ENCODE peak calls at places on chromosome 4, in five cellular contexts. One of them, this sample, is unnamed.

GRCh38 chr4:1855334-1856070 is 454 bp downstream of the LETM1 start:
- DNase-seq in PC-9: no peak
- DNase-seq in endodermal cell: peak; percentile 59
- DNase-seq in lung: peak; percentile 45
- DNase-seq in SK-N-SH: peak; percentile 62
- DNase-seq in this sample: peak; percentile 45

GRCh38 chr4:6250235-6250983 is 19.2 kb upstream of the WFS1 start:
- DNase-seq in PC-9: peak; percentile 22
- DNase-seq in endodermal cell: peak; percentile 85
- DNase-seq in lung: no peak
- DNase-seq in SK-N-SH: peak; percentile 76
- DNase-seq in this sample: peak; percentile 82

GRCh38 chr4:37528161-37528560 is 158.0 kb downstream of the RELL1 start:
- DNase-seq in SK-N-SH: no peak
- DNase-seq in lung: no peak
- DNase-seq in PC-9: peak; percentile 11
- DNase-seq in endodermal cell: no peak
- DNase-seq in this sample: no peak

GRCh38 chr4:81722229-81722900 is 250.7 kb upstream of the RASGEF1B start:
- DNase-seq in lung: no peak
- DNase-seq in PC-9: no peak
- DNase-seq in SK-N-SH: no peak
- DNase-seq in endodermal cell: no peak
- DNase-seq in this sample: peak; percentile 85

GRCh38 chr4:92830771-92831170 is 527.0 kb downstream of the GRID2 start:
- DNase-seq in lung: no peak
- DNase-seq in endodermal cell: no peak
- DNase-seq in SK-N-SH: no peak
- DNase-seq in PC-9: no peak
- DNase-seq in this sample: no peak

GRCh38 chr4:122894802-122895201 is 27.6 kb downstream of the NUDT6 start:
- DNase-seq in endodermal cell: no peak
- DNase-seq in lung: no peak
- DNase-seq in SK-N-SH: peak; percentile 16
- DNase-seq in PC-9: no peak
- DNase-seq in this sample: no peak

GRCh38 chr4:73161527-73162185 is 92.1 kb upstream of the COX18 start:
- DNase-seq in endodermal cell: no peak
- DNase-seq in PC-9: no peak
- DNase-seq in lung: no peak
- DNase-seq in SK-N-SH: no peak
- DNase-seq in this sample: no peak

GRCh38 chr4:144799486-144799885 is 153.5 kb downstream of the HHIP start:
- DNase-seq in endodermal cell: no peak
- DNase-seq in lung: no peak
- DNase-seq in PC-9: no peak
- DNase-seq in SK-N-SH: no peak
- DNase-seq in this sample: no peak

GRCh38 chr4:20192754-20193521 is 58.8 kb upstream of the SLIT2 start:
- DNase-seq in endodermal cell: no peak
- DNase-seq in SK-N-SH: no peak
- DNase-seq in lung: no peak
- DNase-seq in PC-9: peak; percentile 2
- DNase-seq in this sample: no peak

GRCh38 chr4:82467442-82467841 is 37.1 kb downstream of the ENOPH1 start:
- DNase-seq in SK-N-SH: no peak
- DNase-seq in lung: no peak
- DNase-seq in PC-9: no peak
- DNase-seq in endodermal cell: no peak
- DNase-seq in this sample: no peak

GRCh38 chr4:188012546-188012945 is 17.0 kb downstream of the ZFP42 start:
- DNase-seq in lung: no peak
- DNase-seq in SK-N-SH: no peak
- DNase-seq in PC-9: no peak
- DNase-seq in endodermal cell: no peak
- DNase-seq in this sample: no peak

GRCh38 chr4:14856076-14856926 is 146.0 kb upstream of the CPEB2 start:
- DNase-seq in lung: peak; percentile 85
- DNase-seq in PC-9: peak; percentile 77
- DNase-seq in SK-N-SH: no peak
- DNase-seq in endodermal cell: peak; percentile 61
- DNase-seq in this sample: no peak

GRCh38 chr4:16707874-16708273 is 190.6 kb downstream of the LDB2 start:
- DNase-seq in lung: no peak
- DNase-seq in SK-N-SH: no peak
- DNase-seq in endodermal cell: no peak
- DNase-seq in PC-9: no peak
- DNase-seq in this sample: no peak

GRCh38 chr4:154049457-154050181 is 260.7 kb upstream of the SFRP2 start:
- DNase-seq in PC-9: no peak
- DNase-seq in endodermal cell: peak; percentile 87
- DNase-seq in SK-N-SH: peak; percentile 39
- DNase-seq in lung: no peak
- DNase-seq in this sample: peak; percentile 56

GRCh38 chr4:76896731-76897521 is 1.0 kb downstream of the SOWAHB start:
- DNase-seq in lung: no peak
- DNase-seq in PC-9: peak; percentile 44
- DNase-seq in SK-N-SH: peak; percentile 76
- DNase-seq in endodermal cell: peak; percentile 86
- DNase-seq in this sample: peak; percentile 80

GRCh38 chr4:128974203-128974602 is 119.1 kb downstream of the SCLT1 start:
- DNase-seq in endodermal cell: no peak
- DNase-seq in SK-N-SH: peak; percentile 44
- DNase-seq in PC-9: no peak
- DNase-seq in lung: no peak
- DNase-seq in this sample: no peak

GRCh38 chr4:141686146-141686775 is 49.9 kb downstream of the IL15 start:
- DNase-seq in SK-N-SH: no peak
- DNase-seq in PC-9: peak; percentile 12
- DNase-seq in lung: no peak
- DNase-seq in endodermal cell: no peak
- DNase-seq in this sample: no peak

GRCh38 chr4:84691170-84691691 is 108.3 kb downstream of the CDS1 start:
- DNase-seq in endodermal cell: no peak
- DNase-seq in PC-9: peak; percentile 39
- DNase-seq in SK-N-SH: no peak
- DNase-seq in lung: peak; percentile 38
- DNase-seq in this sample: no peak

GRCh38 chr4:12041828-12042227 is 613.1 kb upstream of the HS3ST1 start:
- DNase-seq in PC-9: no peak
- DNase-seq in lung: no peak
- DNase-seq in SK-N-SH: no peak
- DNase-seq in endodermal cell: no peak
- DNase-seq in this sample: peak; percentile 15

GRCh38 chr4:130559268-130559667 is 1463.3 kb downstream of the C4orf33 start:
- DNase-seq in SK-N-SH: no peak
- DNase-seq in endodermal cell: no peak
- DNase-seq in lung: no peak
- DNase-seq in PC-9: no peak
- DNase-seq in this sample: no peak

GRCh38 chr4:6372649-6373525 is 99.5 kb downstream of the PPP2R2C start:
- DNase-seq in PC-9: peak; percentile 12
- DNase-seq in lung: no peak
- DNase-seq in SK-N-SH: peak; percentile 83
- DNase-seq in endodermal cell: peak; percentile 85
- DNase-seq in this sample: peak; percentile 73

GRCh38 chr4:60962286-60962685 is 237.8 kb upstream of the ADGRL3 start:
- DNase-seq in endodermal cell: peak; percentile 59
- DNase-seq in lung: no peak
- DNase-seq in SK-N-SH: no peak
- DNase-seq in PC-9: no peak
- DNase-seq in this sample: no peak

GRCh38 chr4:17033256-17034245 is 135.1 kb upstream of the LDB2 start:
- DNase-seq in endodermal cell: no peak
- DNase-seq in SK-N-SH: no peak
- DNase-seq in lung: no peak
- DNase-seq in PC-9: no peak
- DNase-seq in this sample: no peak

GRCh38 chr4:34261799-34262314 is 1982.5 kb downstream of the ARAP2 start:
- DNase-seq in SK-N-SH: no peak
- DNase-seq in PC-9: no peak
- DNase-seq in lung: no peak
- DNase-seq in endodermal cell: peak; percentile 48
- DNase-seq in this sample: peak; percentile 18

GRCh38 chr4:78517050-78517652 is 34.4 kb upstream of the ANXA3 start:
- DNase-seq in endodermal cell: no peak
- DNase-seq in PC-9: no peak
- DNase-seq in SK-N-SH: peak; percentile 33
- DNase-seq in lung: no peak
- DNase-seq in this sample: peak; percentile 54

GRCh38 chr4:173410106-173410505 is 11.2 kb upstream of the SCRG1 start:
- DNase-seq in lung: no peak
- DNase-seq in PC-9: no peak
- DNase-seq in SK-N-SH: no peak
- DNase-seq in endodermal cell: no peak
- DNase-seq in this sample: no peak

GRCh38 chr4:38560763-38561558 is 103.0 kb upstream of the KLF3 start:
- DNase-seq in lung: no peak
- DNase-seq in PC-9: no peak
- DNase-seq in SK-N-SH: no peak
- DNase-seq in endodermal cell: no peak
- DNase-seq in this sample: no peak

GRCh38 chr4:78764498-78764961 is 11.6 kb upstream of the BMP2K start:
- DNase-seq in SK-N-SH: no peak
- DNase-seq in lung: no peak
- DNase-seq in PC-9: no peak
- DNase-seq in endodermal cell: no peak
- DNase-seq in this sample: no peak

GRCh38 chr4:113170115-113170817 is 120.8 kb downstream of the ANK2 start:
- DNase-seq in lung: no peak
- DNase-seq in SK-N-SH: peak; percentile 30
- DNase-seq in endodermal cell: no peak
- DNase-seq in PC-9: no peak
- DNase-seq in this sample: no peak

GRCh38 chr4:125704726-125705125 is 390.0 kb downstream of the FAT4 start:
- DNase-seq in SK-N-SH: no peak
- DNase-seq in lung: no peak
- DNase-seq in PC-9: no peak
- DNase-seq in endodermal cell: no peak
- DNase-seq in this sample: no peak

GRCh38 chr4:143352720-143353119 is 16.0 kb downstream of the GAB1 start:
- DNase-seq in lung: no peak
- DNase-seq in PC-9: no peak
- DNase-seq in SK-N-SH: no peak
- DNase-seq in endodermal cell: no peak
- DNase-seq in this sample: no peak
- H3K4me1 ChIP-seq in lung: peaks cover 10% of the 10 kb centered on the region
- H3K4me1 ChIP-seq in PC-9: peaks cover 54% of the 10 kb centered on the region
- H3K4me1 ChIP-seq in SK-N-SH: peaks cover 48% of the 10 kb centered on the region
- H3K4me1 ChIP-seq in endodermal cell: peaks cover 6% of the 10 kb centered on the region
- H3K4me1 ChIP-seq in this sample: peaks cover 16% of the 10 kb centered on the region

DNA sequence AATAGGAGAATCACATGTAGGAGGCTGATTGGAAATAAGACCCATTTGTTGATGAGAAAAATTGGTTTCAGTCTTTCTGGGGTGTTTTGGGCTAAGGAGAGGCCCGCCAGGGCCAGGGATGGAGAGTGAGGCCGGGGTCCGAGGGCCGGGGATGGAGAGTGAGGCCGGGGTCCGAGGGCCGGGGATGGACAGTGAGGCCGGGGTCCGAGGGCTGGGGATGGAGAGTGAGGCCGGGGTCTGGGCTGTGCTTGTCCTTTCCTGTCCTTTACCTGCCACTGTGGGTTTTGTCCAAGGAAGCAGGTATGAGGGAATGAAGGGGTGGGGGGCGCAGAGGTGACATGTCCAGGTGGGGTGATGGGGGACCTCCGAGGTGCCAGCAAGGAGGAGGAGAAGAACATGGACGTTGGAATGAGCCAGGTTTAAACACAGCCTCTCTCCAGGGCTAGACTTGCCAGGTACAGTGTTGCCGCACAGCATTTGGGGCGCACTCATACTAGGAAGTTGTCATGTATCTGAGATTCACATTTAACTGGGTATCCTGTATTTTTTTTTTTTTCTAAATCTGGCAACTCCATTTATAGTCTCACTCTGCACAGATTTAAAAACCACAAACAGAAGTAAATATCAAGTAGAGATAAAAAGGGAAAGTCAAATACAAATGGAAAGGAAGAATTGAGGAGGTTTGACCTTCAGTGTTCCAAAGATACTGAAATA is 8.8 kb downstream of the RGS12 start:
- DNase-seq in endodermal cell: peak; percentile 34
- DNase-seq in PC-9: no peak
- DNase-seq in lung: no peak
- DNase-seq in SK-N-SH: no peak
- DNase-seq in this sample: no peak
- H3K4me3 ChIP-seq in endodermal cell: no peak overlapping the region
- H3K4me3 ChIP-seq in PC-9: no peak overlapping the region
- H3K4me3 ChIP-seq in lung: no peak overlapping the region
- H3K4me3 ChIP-seq in SK-N-SH: no peak overlapping the region
- H3K4me3 ChIP-seq in this sample: no peak overlapping the region

GRCh38 chr4:108650212-108651067 is at the start of gene OSTC:
- DNase-seq in lung: peak; percentile 94
- DNase-seq in SK-N-SH: peak; percentile 86
- DNase-seq in PC-9: peak; percentile 80
- DNase-seq in endodermal cell: peak; percentile 97
- DNase-seq in this sample: peak; percentile 98
- TF ChIP-seq CTCF in lung: no peak
- TF ChIP-seq CTCF in SK-N-SH: no peak
- TF ChIP-seq CTCF in PC-9: peak; percentile 48
- TF ChIP-seq CTCF in endodermal cell: peak; percentile 42
- TF ChIP-seq CTCF in this sample: peak; percentile 18

GRCh38 chr4:41613362-41613761 is 75.4 kb downstream of the LIMCH1 start:
- DNase-seq in endodermal cell: peak; percentile 67
- DNase-seq in SK-N-SH: no peak
- DNase-seq in lung: no peak
- DNase-seq in PC-9: no peak
- DNase-seq in this sample: peak; percentile 45

GRCh38 chr4:41610474-41610873 is 72.5 kb downstream of the LIMCH1 start:
- DNase-seq in lung: no peak
- DNase-seq in endodermal cell: no peak
- DNase-seq in PC-9: no peak
- DNase-seq in SK-N-SH: no peak
- DNase-seq in this sample: no peak

GRCh38 chr4:41611881-41612871 is 74.2 kb downstream of the LIMCH1 start:
- DNase-seq in lung: peak; percentile 37
- DNase-seq in PC-9: peak; percentile 68
- DNase-seq in SK-N-SH: peak; percentile 44
- DNase-seq in endodermal cell: peak; percentile 67
- DNase-seq in this sample: peak; percentile 75

GRCh38 chr4:41611124-41611838 is 73.3 kb downstream of the LIMCH1 start:
- DNase-seq in endodermal cell: no peak
- DNase-seq in lung: no peak
- DNase-seq in SK-N-SH: no peak
- DNase-seq in PC-9: no peak
- DNase-seq in this sample: no peak

GRCh38 chr4:41609851-41610250 is 71.9 kb downstream of the LIMCH1 start:
- DNase-seq in PC-9: no peak
- DNase-seq in lung: no peak
- DNase-seq in endodermal cell: no peak
- DNase-seq in SK-N-SH: no peak
- DNase-seq in this sample: no peak
- H3K4me1 ChIP-seq in PC-9: peaks cover 43% of the 10 kb centered on the region
- H3K4me1 ChIP-seq in lung: peaks cover 1% of the 10 kb centered on the region
- H3K4me1 ChIP-seq in endodermal cell: peaks cover 17% of the 10 kb centered on the region
- H3K4me1 ChIP-seq in SK-N-SH: no peaks in the 10 kb centered on the region
- H3K4me1 ChIP-seq in this sample: peaks cover 16% of the 10 kb centered on the region

This sample was measured in neural progenitor cell.